ENCODE peak calls at places on chromosomes 13 and 19, in ten cellular contexts. L, F, I, N, K, C, O, M, P and E are unnamed samples.

GRCh38 chr19:8069116-8069973 is 16.8 kb downstream of the CCL25 start:
- DNase-seq in L (no peak), F (peak), I (no peak), N (no peak), K (no peak), C (no peak), O (peak), M (peak), P (no peak), E (no peak)

GRCh38 chr19:3612901-3613741 is 6.4 kb upstream of the TBXA2R start:
- DNase-seq in L (no peak), F (no peak), I (no peak), N (no peak), K (no peak), C (peak), O (no peak), M (no peak), P (no peak), E (peak)

GRCh38 chr19:41924151-41925145 is 3.8 kb downstream of the ERFL start:
- DNase-seq in L (no peak), F (no peak), I (no peak), N (no peak), K (no peak), C (no peak), O (no peak), M (no peak), P (no peak), E (no peak)

GRCh38 chr19:45591004-45591637 is 6.5 kb upstream of the OPA3 start:
- DNase-seq in L (peak), F (peak), I (peak), N (no peak), K (no peak), C (peak), O (peak), M (peak), P (peak), E (peak)

GRCh38 chr13:97538193-97538592 is 104.2 kb downstream of the RAP2A start:
- DNase-seq in L (no peak), F (no peak), I (no peak), N (no peak), K (peak), C (no peak), O (no peak), M (no peak), P (no peak), E (no peak)

GRCh38 chr19:17553256-17553655 is 2.2 kb upstream of the COLGALT1 start:
- DNase-seq in L (no peak), F (peak), I (no peak), N (peak), K (peak), C (peak), O (peak), M (peak), P (peak), E (no peak)

GRCh38 chr13:100214886-100215285 is 126.0 kb downstream of the PCCA start:
- DNase-seq in L (no peak), F (no peak), I (no peak), N (no peak), K (peak), C (no peak), O (peak), M (peak), P (peak), E (no peak)

GRCh38 chr19:49318296-49318695 is 6.7 kb downstream of the SLC6A16 start:
- DNase-seq in L (no peak), F (no peak), I (no peak), N (no peak), K (no peak), C (no peak), O (no peak), M (no peak), P (no peak), E (no peak)

DNA sequence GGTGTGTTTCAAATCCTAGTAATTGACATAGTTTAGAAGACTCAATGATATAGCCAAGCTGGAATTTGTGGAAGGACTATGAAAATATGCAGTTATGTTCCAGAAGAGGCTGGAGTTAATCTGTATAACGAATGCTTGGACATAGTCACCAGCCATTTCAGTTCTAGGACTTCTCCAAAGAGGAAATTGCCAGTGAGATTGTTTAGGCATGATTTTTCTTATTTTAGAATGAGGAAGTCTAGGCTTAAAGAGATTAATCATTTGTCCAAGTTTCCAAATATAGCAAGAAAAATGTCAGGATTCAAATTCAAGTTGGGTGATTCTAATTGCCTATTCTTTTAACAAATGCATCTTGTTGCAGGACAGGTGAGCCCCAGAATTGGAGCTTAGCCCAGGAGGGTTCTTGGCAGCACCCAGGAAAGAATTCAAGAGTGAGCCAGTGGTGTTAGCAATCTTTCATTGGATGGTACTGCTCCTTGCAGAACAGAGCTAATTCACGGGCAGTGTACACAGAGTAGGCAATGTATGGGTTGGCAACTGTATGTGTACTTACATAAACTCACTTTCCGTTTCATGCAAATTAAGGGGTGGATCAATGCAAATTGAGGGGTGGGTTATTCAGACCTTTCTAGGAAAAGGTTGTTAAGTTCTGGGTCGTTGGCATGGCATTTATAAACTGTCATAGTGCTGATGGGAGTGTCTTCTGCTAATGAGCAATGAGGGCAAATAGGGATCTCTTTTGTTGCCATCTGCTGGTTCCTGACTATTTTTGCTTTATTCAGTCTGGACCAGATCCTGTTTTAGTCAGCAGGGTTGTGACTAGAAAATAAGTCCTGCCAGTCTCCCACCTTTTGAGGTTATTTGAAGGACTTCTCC is 763.2 kb upstream of the SLITRK1 start:
- DNase-seq in L (no peak), F (no peak), I (no peak), N (no peak), K (peak), C (no peak), O (peak), M (peak), P (peak), E (no peak)
- TF ChIP-seq CTCF in L (no peak), F (no peak), I (no peak), N (no peak), K (no peak), C (peak), O (no peak), M (no peak), P (no peak), E (no peak)

GRCh38 chr13:28679628-28680027 is 20.7 kb downstream of the POMP start:
- DNase-seq in L (no peak), F (no peak), I (no peak), N (no peak), K (peak), C (no peak), O (peak), M (peak), P (peak), E (no peak)
- TF ChIP-seq CTCF in L (peak), F (no peak), I (no peak), N (peak), K (peak), C (peak), O (peak), M (peak), P (peak), E (peak)

DNA sequence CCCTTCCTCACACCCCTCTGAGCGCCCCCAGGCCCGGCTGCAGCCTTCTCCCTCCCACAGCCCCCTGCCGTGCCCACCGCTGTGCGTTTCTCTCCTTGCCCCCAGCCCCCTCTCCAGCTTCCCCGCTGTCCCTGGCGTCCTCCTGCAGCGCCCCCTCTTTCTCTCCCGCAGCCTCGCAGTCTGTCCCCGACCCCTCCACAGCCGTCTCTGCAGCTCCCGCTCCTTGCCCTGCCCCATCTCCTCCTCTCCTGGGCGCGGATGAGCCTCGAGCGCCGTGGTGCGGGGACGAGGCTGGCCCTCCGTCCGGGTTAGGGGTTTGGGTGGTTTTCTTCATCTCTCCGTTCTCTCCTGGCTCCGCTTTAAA is 1.1 kb downstream of the KMT5C start:
- DNase-seq in L (no peak), F (no peak), I (peak), N (no peak), K (no peak), C (peak), O (no peak), M (no peak), P (no peak), E (peak)
- TF ChIP-seq CTCF in L (peak), F (peak), I (no peak), N (no peak), K (peak), C (peak), O (no peak), M (no peak), P (peak), E (no peak)

GRCh38 chr19:52428937-52429336 is at the start of gene ZNF534:
- DNase-seq in L (no peak), F (no peak), I (no peak), N (no peak), K (no peak), C (no peak), O (no peak), M (no peak), P (no peak), E (no peak)
- TF ChIP-seq CTCF in L (no peak), F (no peak), I (no peak), N (no peak), K (no peak), C (no peak), O (no peak), M (no peak), P (no peak), E (no peak)

DNA sequence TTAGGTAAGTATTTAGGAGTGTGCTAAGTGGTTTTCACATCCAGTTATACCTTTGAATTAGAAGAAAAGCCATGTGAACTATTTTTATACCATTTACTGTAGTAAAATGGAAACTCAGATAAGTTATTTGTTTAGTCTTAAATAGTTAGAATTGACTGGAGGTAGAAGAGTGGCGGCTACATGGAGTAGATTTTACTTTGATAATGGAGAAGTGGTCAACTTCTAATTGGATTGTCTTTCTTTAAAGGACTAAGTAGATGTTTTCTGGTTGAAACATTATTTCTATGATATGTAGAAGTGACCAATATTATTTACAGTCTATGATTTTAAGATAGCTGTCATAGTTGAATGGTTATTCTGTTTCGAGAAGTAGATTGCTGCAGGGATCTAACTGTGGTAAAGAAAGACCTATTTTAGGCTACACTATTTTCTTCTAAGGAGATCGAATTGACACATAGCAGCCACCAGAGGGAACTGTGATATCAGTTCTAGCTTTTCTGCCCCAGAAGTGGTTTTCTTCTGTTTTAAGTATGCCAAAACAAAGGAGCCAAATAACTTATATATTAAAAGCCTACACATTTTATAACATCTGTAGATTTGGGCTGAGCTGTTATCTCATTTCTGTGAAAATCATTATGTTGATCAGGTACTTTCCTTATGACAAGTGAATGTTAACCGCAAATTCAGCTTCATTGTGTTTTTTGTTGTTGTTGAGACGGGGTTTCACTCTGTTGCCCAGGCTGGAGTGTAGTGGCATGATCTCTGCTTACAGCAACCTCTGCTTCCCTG is 26.1 kb downstream of the ZMYM2 start:
- DNase-seq in L (peak), F (peak), I (no peak), N (no peak), K (peak), C (no peak), O (peak), M (peak), P (peak), E (no peak)
- TF ChIP-seq CTCF in L (peak), F (peak), I (no peak), N (peak), K (peak), C (peak), O (peak), M (peak), P (peak), E (peak)